ENCODE peak calls at places on chromosomes 13 and 19, in five cellular contexts. One of them, this sample, is unnamed. For H3K36me3 and H3K4me1, the result is how much of the 10 kb centered on the place peaks cover.

GRCh38 chr13:50435011-50435410 is 408.5 kb downstream of the DLEU7 start:
- DNase-seq in neuronal stem cell: no peak
- DNase-seq in testis: no peak
- DNase-seq in aorta: no peak
- DNase-seq in osteoblast: no peak
- DNase-seq in this sample: no peak

GRCh38 chr13:90302113-90302512 is 1045.4 kb upstream of the MIR17HG start:
- DNase-seq in neuronal stem cell: no peak
- DNase-seq in testis: no peak
- DNase-seq in aorta: no peak
- DNase-seq in osteoblast: no peak
- DNase-seq in this sample: no peak

GRCh38 chr19:7294571-7295212 is 478 bp upstream of the INSR start:
- DNase-seq in neuronal stem cell: peak
- DNase-seq in testis: peak
- DNase-seq in aorta: peak
- DNase-seq in osteoblast: no peak
- DNase-seq in this sample: peak

GRCh38 chr19:43625918-43626579 is 6.6 kb upstream of the ZNF428 start:
- DNase-seq in neuronal stem cell: no peak
- DNase-seq in testis: no peak
- DNase-seq in aorta: no peak
- DNase-seq in osteoblast: peak
- DNase-seq in this sample: peak

GRCh38 chr13:26811636-26812035 is 51.0 kb upstream of the GPR12 start:
- DNase-seq in neuronal stem cell: no peak
- DNase-seq in testis: no peak
- DNase-seq in aorta: no peak
- DNase-seq in osteoblast: no peak
- DNase-seq in this sample: no peak

GRCh38 chr13:94020426-94020825 is 459.1 kb downstream of the DCT start:
- DNase-seq in neuronal stem cell: no peak
- DNase-seq in testis: no peak
- DNase-seq in aorta: no peak
- DNase-seq in osteoblast: no peak
- DNase-seq in this sample: no peak

GRCh38 chr13:85093808-85094207 is 705.4 kb downstream of the SLITRK6 start:
- DNase-seq in neuronal stem cell: no peak
- DNase-seq in testis: peak
- DNase-seq in aorta: no peak
- DNase-seq in osteoblast: no peak
- DNase-seq in this sample: no peak

GRCh38 chr13:37107868-37108267 is 2.4 kb upstream of the CSNK1A1L start:
- DNase-seq in neuronal stem cell: no peak
- DNase-seq in testis: no peak
- DNase-seq in aorta: no peak
- DNase-seq in osteoblast: no peak
- DNase-seq in this sample: no peak

GRCh38 chr13:35549481-35549880 is 73.0 kb upstream of the MAB21L1 start:
- DNase-seq in neuronal stem cell: no peak
- DNase-seq in testis: no peak
- DNase-seq in aorta: no peak
- DNase-seq in osteoblast: peak
- DNase-seq in this sample: no peak

GRCh38 chr19:38210458-38210987 is 13.5 kb downstream of the DPF1 start:
- DNase-seq in neuronal stem cell: peak
- DNase-seq in testis: peak
- DNase-seq in aorta: no peak
- DNase-seq in osteoblast: no peak
- DNase-seq in this sample: peak

GRCh38 chr13:53501387-53501786 is 472.8 kb downstream of the OLFM4 start:
- DNase-seq in neuronal stem cell: no peak
- DNase-seq in testis: no peak
- DNase-seq in aorta: no peak
- DNase-seq in osteoblast: no peak
- DNase-seq in this sample: no peak

GRCh38 chr19:425056-425455 is 16.1 kb upstream of the C2CD4C start:
- DNase-seq in neuronal stem cell: no peak
- DNase-seq in testis: no peak
- DNase-seq in aorta: no peak
- DNase-seq in osteoblast: no peak
- DNase-seq in this sample: no peak

GRCh38 chr13:73708393-73708985 is 425.7 kb downstream of the KLF12 start:
- DNase-seq in neuronal stem cell: peak
- DNase-seq in testis: peak
- DNase-seq in aorta: no peak
- DNase-seq in osteoblast: no peak
- DNase-seq in this sample: no peak

GRCh38 chr19:12792048-12792852 is 964 bp downstream of the JUNB start:
- DNase-seq in neuronal stem cell: no peak
- DNase-seq in testis: peak
- DNase-seq in aorta: peak
- DNase-seq in osteoblast: peak
- DNase-seq in this sample: peak

GRCh38 chr13:77584111-77584510 is 48.6 kb downstream of the SCEL start:
- DNase-seq in neuronal stem cell: no peak
- DNase-seq in testis: no peak
- DNase-seq in aorta: no peak
- DNase-seq in osteoblast: no peak
- DNase-seq in this sample: no peak

GRCh38 chr13:46962286-46962941 is 65.6 kb upstream of the HTR2A start:
- DNase-seq in neuronal stem cell: no peak
- DNase-seq in testis: no peak
- DNase-seq in aorta: no peak
- DNase-seq in osteoblast: peak
- DNase-seq in this sample: no peak

GRCh38 chr13:113415032-113415431 is 38.3 kb downstream of the ADPRHL1 start:
- DNase-seq in neuronal stem cell: no peak
- DNase-seq in testis: no peak
- DNase-seq in aorta: peak
- DNase-seq in osteoblast: no peak
- DNase-seq in this sample: no peak

GRCh38 chr13:51832471-51833152 is 12.4 kb downstream of the TMEM272 start:
- DNase-seq in neuronal stem cell: no peak
- DNase-seq in testis: no peak
- DNase-seq in aorta: no peak
- DNase-seq in osteoblast: peak
- DNase-seq in this sample: peak

GRCh38 chr13:49443327-49443688 is 556 bp downstream of the CAB39L start:
- DNase-seq in neuronal stem cell: peak
- DNase-seq in testis: no peak
- DNase-seq in aorta: no peak
- DNase-seq in osteoblast: no peak
- DNase-seq in this sample: no peak

GRCh38 chr13:110361365-110361911 is 54.4 kb downstream of the COL4A2 start:
- DNase-seq in neuronal stem cell: no peak
- DNase-seq in testis: peak
- DNase-seq in aorta: peak
- DNase-seq in osteoblast: peak
- DNase-seq in this sample: peak

GRCh38 chr19:51607077-51607476 is 23.1 kb downstream of the SIGLEC5 start:
- DNase-seq in neuronal stem cell: no peak
- DNase-seq in testis: no peak
- DNase-seq in aorta: no peak
- DNase-seq in osteoblast: no peak
- DNase-seq in this sample: no peak

GRCh38 chr13:36548129-36548528 is 115.8 kb downstream of the CCNA1 start:
- DNase-seq in neuronal stem cell: no peak
- DNase-seq in testis: no peak
- DNase-seq in aorta: no peak
- DNase-seq in osteoblast: no peak
- DNase-seq in this sample: peak

GRCh38 chr19:30471441-30471840 is 99.3 kb downstream of the ZNF536 start:
- DNase-seq in neuronal stem cell: no peak
- DNase-seq in testis: no peak
- DNase-seq in aorta: no peak
- DNase-seq in osteoblast: no peak
- DNase-seq in this sample: no peak

GRCh38 chr19:608155-609000 is 18.7 kb downstream of the HCN2 start:
- DNase-seq in neuronal stem cell: no peak
- DNase-seq in testis: no peak
- DNase-seq in aorta: no peak
- DNase-seq in osteoblast: no peak
- DNase-seq in this sample: no peak

GRCh38 chr19:30431591-30431990 is 59.4 kb downstream of the ZNF536 start:
- DNase-seq in neuronal stem cell: no peak
- DNase-seq in testis: no peak
- DNase-seq in aorta: no peak
- DNase-seq in osteoblast: no peak
- DNase-seq in this sample: no peak

GRCh38 chr13:107882708-107883560 is 332.4 kb downstream of the LIG4 start:
- DNase-seq in neuronal stem cell: no peak
- DNase-seq in testis: no peak
- DNase-seq in aorta: no peak
- DNase-seq in osteoblast: no peak
- DNase-seq in this sample: no peak

GRCh38 chr19:35644987-35645679 is 3.0 kb upstream of the COX6B1 start:
- DNase-seq in neuronal stem cell: peak
- DNase-seq in testis: peak
- DNase-seq in aorta: peak
- DNase-seq in osteoblast: peak
- DNase-seq in this sample: peak

GRCh38 chr13:112850273-112850672 is 118.7 kb upstream of the MCF2L start:
- DNase-seq in neuronal stem cell: no peak
- DNase-seq in testis: no peak
- DNase-seq in aorta: peak
- DNase-seq in osteoblast: peak
- DNase-seq in this sample: no peak

GRCh38 chr19:42216653-42217521 is 590 bp downstream of the DEDD2 start:
- DNase-seq in neuronal stem cell: peak
- DNase-seq in testis: peak
- DNase-seq in aorta: peak
- DNase-seq in osteoblast: peak
- DNase-seq in this sample: peak

GRCh38 chr13:91647361-91647970 is 249.0 kb downstream of the GPC5 start:
- DNase-seq in neuronal stem cell: peak
- DNase-seq in testis: peak
- DNase-seq in aorta: no peak
- DNase-seq in osteoblast: no peak
- DNase-seq in this sample: peak

GRCh38 chr19:39132344-39132969 is 6.9 kb downstream of the PAK4 start:
- DNase-seq in neuronal stem cell: no peak
- DNase-seq in testis: no peak
- DNase-seq in aorta: no peak
- DNase-seq in osteoblast: peak
- DNase-seq in this sample: no peak

GRCh38 chr13:35014606-35015005 is 72.5 kb downstream of the NBEA start:
- DNase-seq in neuronal stem cell: no peak
- DNase-seq in testis: no peak
- DNase-seq in aorta: no peak
- DNase-seq in osteoblast: peak
- DNase-seq in this sample: no peak

GRCh38 chr13:20016649-20017364 is 58.3 kb downstream of the ZMYM2 start:
- DNase-seq in neuronal stem cell: no peak
- DNase-seq in testis: no peak
- DNase-seq in aorta: no peak
- DNase-seq in osteoblast: no peak
- DNase-seq in this sample: no peak

GRCh38 chr19:2344381-2344870 is 15.6 kb upstream of the TMPRSS9 start:
- DNase-seq in neuronal stem cell: no peak
- DNase-seq in testis: no peak
- DNase-seq in aorta: no peak
- DNase-seq in osteoblast: no peak
- DNase-seq in this sample: no peak
- H3K36me3 ChIP-seq in neuronal stem cell: under half
- H3K36me3 ChIP-seq in testis: under half
- H3K36me3 ChIP-seq in aorta: under half
- H3K36me3 ChIP-seq in osteoblast: under half
- H3K36me3 ChIP-seq in this sample: under half

GRCh38 chr19:2633693-2634075 is 68.8 kb downstream of the GNG7 start:
- DNase-seq in neuronal stem cell: no peak
- DNase-seq in testis: no peak
- DNase-seq in aorta: no peak
- DNase-seq in osteoblast: peak
- DNase-seq in this sample: no peak
- H3K4me3 ChIP-seq in neuronal stem cell: no peak
- H3K4me3 ChIP-seq in testis: no peak
- H3K4me3 ChIP-seq in aorta: no peak
- H3K4me3 ChIP-seq in osteoblast: no peak
- H3K4me3 ChIP-seq in this sample: no peak

DNA sequence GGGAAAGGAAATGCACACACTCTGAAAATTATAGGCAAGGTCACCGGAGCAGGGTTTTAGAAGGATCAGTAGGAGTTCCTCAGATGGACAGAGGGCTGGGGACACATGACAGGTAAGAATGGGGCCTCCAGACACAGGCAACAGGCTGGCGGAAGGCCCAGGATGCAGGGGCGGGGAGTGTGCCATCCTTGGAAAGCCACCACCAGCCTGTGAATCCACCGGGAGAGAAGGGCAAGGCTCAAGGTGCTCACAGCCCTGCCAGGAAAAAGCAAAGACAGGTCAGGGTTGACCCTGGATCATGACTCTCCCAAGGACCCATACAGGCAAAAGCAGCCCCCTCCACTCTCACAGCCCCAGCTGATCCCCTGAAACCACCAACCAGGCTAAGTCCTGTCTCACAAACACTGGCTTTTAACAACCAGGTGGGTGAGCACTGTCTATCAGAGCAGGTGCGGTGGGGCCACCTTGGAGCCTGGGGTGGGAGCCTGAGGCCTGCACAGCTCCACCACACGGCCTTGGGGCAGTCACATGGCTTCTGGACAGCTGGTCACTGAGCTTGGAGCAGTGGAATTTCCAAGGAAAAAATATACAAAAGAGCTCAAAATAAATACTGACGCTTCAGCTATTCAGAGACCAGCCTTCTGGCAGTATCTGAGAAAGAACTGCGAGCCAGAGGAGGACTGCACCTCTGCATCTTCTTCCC is 35.2 kb upstream of the ISYNA1 start:
- DNase-seq in neuronal stem cell: no peak
- DNase-seq in testis: peak
- DNase-seq in aorta: no peak
- DNase-seq in osteoblast: peak
- DNase-seq in this sample: no peak
- H3K4me1 ChIP-seq in neuronal stem cell: under half
- H3K4me1 ChIP-seq in testis: under half
- H3K4me1 ChIP-seq in aorta: under half
- H3K4me1 ChIP-seq in osteoblast: under half
- H3K4me1 ChIP-seq in this sample: under half

GRCh38 chr19:48906324-48906723 is 6.2 kb downstream of the NUCB1 start:
- DNase-seq in neuronal stem cell: no peak
- DNase-seq in testis: no peak
- DNase-seq in aorta: no peak
- DNase-seq in osteoblast: no peak
- DNase-seq in this sample: no peak
- H3K36me3 ChIP-seq in neuronal stem cell: under half
- H3K36me3 ChIP-seq in testis: under half
- H3K36me3 ChIP-seq in aorta: under half
- H3K36me3 ChIP-seq in osteoblast: under half
- H3K36me3 ChIP-seq in this sample: under half

This sample was measured in heart right ventricle.